ENCODE peak calls at places on chromosomes 2 and 18, in eight cellular contexts. S, K, I, T, P, Z, Q and F are unnamed samples.
A peak's percentile ranks its signal among the peaks of the same experiment; 100 is the strongest.

GRCh38 chr2:178895872-178896271 is 88.6 kb upstream of the TTN start:
- DNase-seq in T (no peak), Z (no peak), S (no peak), P (no peak), Q (no peak), I (no peak), K (no peak), F (no peak)

GRCh38 chr2:29336741-29337340 is 221.6 kb downstream of the CLIP4 start:
- DNase-seq in Z (no peak), P (no peak), S (no peak), T (no peak), I (no peak), K (no peak), Q (no peak), F (no peak)

GRCh38 chr18:39685303-39685902 is 2119.8 kb upstream of the CELF4 start:
- DNase-seq in I (no peak), Z (peak; percentile 13), P (no peak), S (no peak), T (peak; percentile 84), K (no peak), Q (no peak), F (no peak)

GRCh38 chr2:64222351-64222750 is 78.1 kb upstream of the PELI1 start:
- DNase-seq in Z (no peak), P (no peak), S (no peak), T (no peak), I (no peak), Q (no peak), K (no peak), F (no peak)

GRCh38 chr2:207372483-207372882 is 157.3 kb upstream of the CREB1 start:
- DNase-seq in S (no peak), T (no peak), I (no peak), P (no peak), Z (no peak), Q (no peak), K (no peak), F (no peak)

GRCh38 chr2:11761259-11761658 is 14.8 kb downstream of the LPIN1 start:
- DNase-seq in S (no peak), K (no peak), T (no peak), Z (no peak), I (no peak), P (no peak), Q (no peak), F (no peak)

GRCh38 chr2:40820319-40820718 is 368.4 kb upstream of the SLC8A1 start:
- DNase-seq in K (no peak), I (no peak), Q (no peak), S (no peak), P (no peak), T (no peak), Z (no peak), F (no peak)

GRCh38 chr18:58288922-58289797 is 245.1 kb downstream of the NEDD4L start:
- DNase-seq in I (no peak), Q (no peak), Z (no peak), P (no peak), T (no peak), K (no peak), S (peak; percentile 21), F (no peak)

GRCh38 chr2:83055338-83056010 is 1403.6 kb downstream of the SUCLG1 start:
- DNase-seq in P (no peak), Q (no peak), S (no peak), Z (no peak), I (no peak), K (no peak), T (no peak), F (no peak)

GRCh38 chr2:241904791-241905710 is 35.5 kb downstream of the RTP5 start:
- DNase-seq in S (no peak), Z (no peak), P (no peak), I (no peak), T (no peak), Q (no peak), K (no peak), F (no peak)

DNA sequence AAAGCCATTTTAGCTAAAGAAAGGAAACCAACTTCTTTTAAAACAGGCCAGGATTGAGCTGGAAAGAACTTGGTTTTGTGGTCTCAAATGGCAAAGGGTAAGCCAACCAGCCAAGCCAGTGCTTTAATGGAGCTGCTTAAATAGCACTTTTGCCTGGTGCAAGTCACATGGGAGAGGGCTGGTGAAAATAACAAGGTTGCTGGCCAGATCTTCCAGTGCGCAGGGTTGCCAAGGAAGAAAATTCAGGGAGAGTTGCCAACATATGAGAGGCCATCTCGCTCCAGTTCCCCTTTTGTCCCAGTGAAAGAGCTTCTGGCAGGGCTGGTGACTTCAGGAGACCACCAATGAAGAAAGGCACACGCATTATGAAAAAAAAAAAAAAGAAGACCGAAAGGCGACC is 57.3 kb downstream of the IRS1 start:
- DNase-seq in I (no peak), Q (no peak), P (no peak), T (no peak), Z (no peak), S (no peak), K (no peak), F (no peak)
- TF ChIP-seq POLR2AphosphoS5 in I (no peak), Q (no peak), P (no peak), T (no peak), Z (no peak), S (no peak), K (no peak), F (no peak)

DNA sequence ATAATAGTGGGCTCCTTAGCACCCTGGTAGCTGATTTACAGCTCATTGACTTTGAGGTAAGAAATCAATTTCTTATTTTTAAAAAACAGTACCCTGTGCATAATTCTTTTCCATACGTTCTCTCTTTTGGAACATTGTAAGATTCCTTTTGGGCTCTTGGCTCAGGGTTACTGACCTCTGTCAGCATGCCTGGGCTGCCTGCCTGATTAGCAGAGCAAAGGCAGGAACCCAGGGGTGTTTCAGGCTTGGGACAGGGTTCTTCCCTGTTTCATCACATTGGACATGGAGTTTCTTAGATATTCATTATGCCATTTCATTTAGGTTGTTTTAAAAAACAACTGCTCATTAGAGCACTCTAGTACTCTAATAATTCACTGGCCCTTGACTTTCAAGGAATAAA is 73.8 kb upstream of the ITM2C start:
- DNase-seq in S (no peak), Q (no peak), P (no peak), K (no peak), I (no peak), Z (no peak), T (no peak), F (no peak)
- TF ChIP-seq REST in S (no peak), Q (no peak), P (no peak), K (no peak), I (no peak), Z (no peak), T (no peak), F (no peak)

DNA sequence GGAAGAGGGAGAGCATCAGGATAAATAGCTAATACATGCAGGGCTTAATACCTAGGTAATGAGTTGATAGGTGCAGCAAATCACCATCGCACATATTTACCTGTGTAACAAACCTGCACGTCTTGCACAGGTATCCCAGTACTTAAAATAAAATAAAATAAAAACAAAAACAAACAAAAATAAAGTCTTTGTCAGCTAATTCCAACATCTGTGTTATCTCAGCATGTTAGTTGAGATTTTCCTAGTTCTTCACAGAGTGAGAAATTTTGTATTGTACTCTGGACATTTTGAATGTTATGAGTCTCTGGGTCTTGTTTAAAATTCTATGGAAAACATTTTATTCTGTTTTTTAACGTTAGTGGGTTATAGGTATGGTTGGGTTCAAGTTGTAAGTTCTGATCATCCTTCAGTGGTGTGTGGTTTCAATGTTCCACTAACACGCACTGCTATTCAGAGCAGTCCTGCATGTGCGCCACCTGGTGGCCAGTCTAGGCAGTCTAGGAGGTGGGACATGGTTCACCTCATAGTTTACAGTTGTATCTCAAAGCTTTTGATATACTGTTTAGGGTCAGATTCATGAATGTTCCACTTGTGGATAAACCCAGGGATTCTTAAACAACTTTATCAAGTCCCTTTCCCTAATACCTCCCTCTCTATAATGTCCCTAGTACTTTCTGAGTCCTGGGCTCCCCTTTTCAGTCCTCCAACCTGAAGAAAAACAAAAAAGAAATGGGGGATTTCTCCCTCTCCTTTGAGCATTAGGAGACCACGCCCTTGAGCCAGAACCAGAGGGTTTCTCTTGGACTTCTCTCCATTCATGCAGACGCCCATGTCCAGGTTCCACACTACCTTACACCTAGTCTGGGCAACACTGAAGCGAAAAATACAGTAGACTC is 213.4 kb upstream of the GATA6 start:
- DNase-seq in P (peak; percentile 42), S (peak; percentile 85), Q (peak; percentile 59), I (peak; percentile 25), Z (peak; percentile 54), K (peak; percentile 4), T (peak; percentile 83), F (peak; percentile 36)
- H3K4me3 ChIP-seq in P (no peak overlapping the region), S (no peak overlapping the region), Q (no peak overlapping the region), I (no peak overlapping the region), Z (no peak overlapping the region), K (no peak overlapping the region), T (no peak overlapping the region), F (no peak overlapping the region)

GRCh38 chr2:37796481-37796880 is 125.0 kb upstream of the CDC42EP3 start:
- DNase-seq in P (no peak), I (no peak), Q (no peak), K (no peak), S (no peak), Z (no peak), T (no peak), F (no peak)

GRCh38 chr2:37795456-37795855 is 124.0 kb upstream of the CDC42EP3 start:
- DNase-seq in T (no peak), I (no peak), Z (no peak), Q (no peak), K (no peak), S (no peak), P (no peak), F (no peak)

GRCh38 chr2:37797081-37797480 is 125.6 kb upstream of the CDC42EP3 start:
- DNase-seq in T (no peak), P (no peak), K (no peak), I (no peak), S (no peak), Z (no peak), Q (no peak), F (no peak)

GRCh38 chr2:37794717-37795116 is 123.3 kb upstream of the CDC42EP3 start:
- DNase-seq in K (no peak), Z (no peak), I (no peak), Q (no peak), T (no peak), S (no peak), P (no peak), F (no peak)

DNA sequence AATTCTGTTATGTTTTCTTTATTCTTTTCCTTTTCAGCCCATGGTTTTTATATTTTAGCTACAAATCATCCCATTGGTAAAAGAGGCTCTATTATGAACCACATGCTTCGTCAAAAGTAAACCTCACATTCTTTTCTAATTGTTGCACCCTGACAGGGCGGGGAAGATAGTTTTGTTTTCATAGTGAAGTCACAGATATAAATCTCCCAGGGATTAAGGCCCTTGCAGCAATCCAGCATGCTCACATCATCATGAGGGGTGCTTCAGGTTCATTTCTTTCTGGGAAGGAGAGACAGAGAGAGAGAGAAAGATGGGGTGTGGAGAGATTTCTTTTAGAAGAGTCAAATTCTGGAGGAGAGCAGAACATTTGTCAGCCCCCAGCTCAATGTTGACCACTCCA is 124.5 kb upstream of the CDC42EP3 start:
- DNase-seq in Q (no peak), T (no peak), K (no peak), Z (no peak), S (no peak), P (no peak), I (no peak), F (no peak)
- TF ChIP-seq POLR2AphosphoS5 in Q (no peak), T (no peak), K (no peak), Z (no peak), S (no peak), P (no peak), I (no peak), F (no peak)